ENCODE peak calls at places on chromosomes 7 and 10, in six cellular contexts. P is right lobe of liver, X is body of pancreas, C is AG04450, K is stomach, V is transverse colon. U is an unnamed sample.

GRCh38 chr10:49571419-49571818 is 32.5 kb upstream of the ERCC6 start:
- DNase-seq in P (no peak), X (no peak), C (no peak), K (no peak), V (no peak), U (peak; percentile 36)

GRCh38 chr10:99394256-99394655 is 36.2 kb downstream of the GOT1 start:
- DNase-seq in P (no peak), X (peak; percentile 18), C (no peak), K (no peak), V (no peak), U (peak; percentile 28)

GRCh38 chr7:142323706-142324105 is 65.8 kb upstream of the PRSS58 start:
- DNase-seq in P (no peak), X (peak; percentile 33), C (no peak), K (no peak), V (peak; percentile 34), U (peak; percentile 26)

GRCh38 chr10:132229834-132230556 is 43.2 kb downstream of the DPYSL4 start:
- DNase-seq in P (no peak), X (no peak), C (no peak), K (peak; percentile 30), V (peak; percentile 22), U (no peak)

GRCh38 chr10:73889014-73889413 is 14.7 kb upstream of the CAMK2G start:
- DNase-seq in P (peak; percentile 46), X (no peak), C (no peak), K (peak; percentile 57), V (peak; percentile 50), U (peak; percentile 57)

GRCh38 chr7:79953130-79953529 is 181.5 kb upstream of the GNAI1 start:
- DNase-seq in P (no peak), X (no peak), C (no peak), K (no peak), V (no peak), U (no peak)

GRCh38 chr7:117048854-117049321 is 95.6 kb downstream of the ST7 start:
- DNase-seq in P (no peak), X (no peak), C (no peak), K (no peak), V (no peak), U (no peak)

GRCh38 chr10:98416589-98416988 is 1.6 kb upstream of the PYROXD2 start:
- DNase-seq in P (no peak), X (no peak), C (no peak), K (no peak), V (no peak), U (no peak)

GRCh38 chr7:44347546-44348114 is 22.2 kb upstream of the CAMK2B start:
- DNase-seq in P (no peak), X (no peak), C (no peak), K (no peak), V (no peak), U (peak; percentile 56)

GRCh38 chr7:51023547-51023946 is 240.9 kb upstream of the GRB10 start:
- DNase-seq in P (no peak), X (no peak), C (no peak), K (no peak), V (no peak), U (no peak)

GRCh38 chr10:121307411-121307980 is 290.7 kb downstream of the FGFR2 start:
- DNase-seq in P (no peak), X (no peak), C (no peak), K (no peak), V (no peak), U (peak; percentile 62)

GRCh38 chr10:126122856-126123255 is 226.5 kb downstream of the FANK1 start:
- DNase-seq in P (no peak), X (no peak), C (no peak), K (no peak), V (no peak), U (no peak)

GRCh38 chr7:33062023-33062781 is at the start of gene NT5C3A:
- DNase-seq in P (peak; percentile 60), X (peak; percentile 57), C (no peak), K (peak; percentile 38), V (peak; percentile 52), U (peak; percentile 47)

GRCh38 chr7:88927-89921 is 103.1 kb upstream of the FAM20C start:
- DNase-seq in P (no peak), X (peak; percentile 35), C (no peak), K (peak; percentile 51), V (no peak), U (peak; percentile 22)

GRCh38 chr7:127392182-127392565 is 334 bp downstream of the ZNF800 start:
- DNase-seq in P (peak; percentile 60), X (peak; percentile 67), C (no peak), K (peak; percentile 66), V (peak; percentile 62), U (peak; percentile 54)

GRCh38 chr7:100176096-100176835 is 915 bp downstream of the GPC2 start:
- DNase-seq in P (no peak), X (no peak), C (no peak), K (no peak), V (no peak), U (no peak)

GRCh38 chr7:27923308-27923980 is 183.5 kb downstream of the TAX1BP1 start:
- DNase-seq in P (no peak), X (no peak), C (no peak), K (no peak), V (no peak), U (no peak)

GRCh38 chr10:68550747-68551411 is 9.3 kb upstream of the TET1 start:
- DNase-seq in P (no peak), X (peak; percentile 56), C (peak; percentile 55), K (peak; percentile 59), V (peak; percentile 60), U (peak; percentile 58)

GRCh38 chr7:38731195-38731594 is 100.0 kb upstream of the AMPH start:
- DNase-seq in P (no peak), X (no peak), C (no peak), K (no peak), V (no peak), U (no peak)

GRCh38 chr7:51261117-51261835 is 55.3 kb downstream of the COBL start:
- DNase-seq in P (no peak), X (no peak), C (no peak), K (no peak), V (no peak), U (no peak)

GRCh38 chr7:5629941-5630340 is 151.5 kb downstream of the RNF216 start:
- DNase-seq in P (no peak), X (no peak), C (no peak), K (no peak), V (no peak), U (peak; percentile 27)

GRCh38 chr7:86932038-86932512 is 127.4 kb downstream of the ELAPOR2 start:
- DNase-seq in P (no peak), X (no peak), C (no peak), K (no peak), V (no peak), U (no peak)

GRCh38 chr7:102888561-102889233 is 24.1 kb upstream of the LRRC17 start:
- DNase-seq in P (no peak), X (no peak), C (no peak), K (no peak), V (no peak), U (no peak)

GRCh38 chr10:28284126-28284525 is 18.7 kb downstream of the MPP7 start:
- DNase-seq in P (no peak), X (peak; percentile 28), C (no peak), K (no peak), V (no peak), U (peak; percentile 41)

GRCh38 chr10:111493024-111493625 is 416.3 kb downstream of the ADRA2A start:
- DNase-seq in P (no peak), X (no peak), C (no peak), K (no peak), V (no peak), U (no peak)

GRCh38 chr7:116530107-116530820 is 5.4 kb downstream of the CAV1 start:
- DNase-seq in P (no peak), X (no peak), C (no peak), K (no peak), V (no peak), U (no peak)

GRCh38 chr10:49761789-49762565 is at the start of gene OGDHL:
- DNase-seq in P (peak; percentile 85), X (peak; percentile 73), C (no peak), K (peak; percentile 46), V (peak; percentile 27), U (peak; percentile 85)

GRCh38 chr7:73999664-74000420 is 28.1 kb upstream of the ELN start:
- DNase-seq in P (no peak), X (peak; percentile 54), C (peak; percentile 70), K (peak; percentile 66), V (peak; percentile 34), U (no peak)

GRCh38 chr7:74000489-74001149 is 27.4 kb upstream of the ELN start:
- DNase-seq in P (no peak), X (no peak), C (no peak), K (no peak), V (no peak), U (no peak)

GRCh38 chr7:74003609-74004008 is 24.4 kb upstream of the ELN start:
- DNase-seq in P (no peak), X (no peak), C (no peak), K (no peak), V (no peak), U (no peak)

GRCh38 chr7:74001150-74001494 is 26.9 kb upstream of the ELN start:
- DNase-seq in P (no peak), X (no peak), C (no peak), K (no peak), V (no peak), U (no peak)

GRCh38 chr7:74002474-74003017 is 25.4 kb upstream of the ELN start:
- DNase-seq in P (no peak), X (no peak), C (peak; percentile 68), K (peak; percentile 63), V (peak; percentile 67), U (peak; percentile 20)
- H3K27ac ChIP-seq in P (no peak overlapping the region), X (no peak overlapping the region), C (peak overlapping the region; percentile 87), K (peak overlapping the region; percentile 52), V (peak overlapping the region; percentile 36), U (peak overlapping the region; percentile 17)

GRCh38 chr10:77837248-77837924 is 89.2 kb downstream of the DLG5 start:
- DNase-seq in P (no peak), X (no peak), C (peak; percentile 41), K (peak; percentile 31), V (peak; percentile 50), U (peak; percentile 46)
- H3K27ac ChIP-seq in P (no peak overlapping the region), X (no peak overlapping the region), C (peak overlapping the region; percentile 11), K (no peak overlapping the region), V (peak overlapping the region; percentile 37), U (peak overlapping the region; percentile 92)

GRCh38 chr10:93461124-93461806 is 20.9 kb downstream of the MYOF start:
- DNase-seq in P (no peak), X (no peak), C (no peak), K (no peak), V (no peak), U (peak; percentile 72)

GRCh38 chr10:93456480-93456879 is 25.7 kb downstream of the MYOF start:
- DNase-seq in P (no peak), X (no peak), C (no peak), K (no peak), V (no peak), U (no peak)

GRCh38 chr10:93461807-93462178 is 20.3 kb downstream of the MYOF start:
- DNase-seq in P (no peak), X (no peak), C (no peak), K (peak; percentile 48), V (no peak), U (peak; percentile 75)

GRCh38 chr10:93457511-93457910 is 24.6 kb downstream of the MYOF start:
- DNase-seq in P (no peak), X (no peak), C (no peak), K (no peak), V (no peak), U (no peak)

GRCh38 chr10:93458821-93459257 is 23.3 kb downstream of the MYOF start:
- DNase-seq in P (no peak), X (peak; percentile 48), C (peak; percentile 100), K (peak; percentile 75), V (peak; percentile 63), U (peak; percentile 93)
- H3K27ac ChIP-seq in P (no peak overlapping the region), X (peak overlapping the region; percentile 63), C (peak overlapping the region; percentile 99), K (peak overlapping the region; percentile 94), V (peak overlapping the region; percentile 96), U (peak overlapping the region; percentile 99)

GRCh38 chr7:120053390-120053961 is 219.5 kb upstream of the KCND2 start:
- DNase-seq in P (no peak), X (no peak), C (peak; percentile 47), K (no peak), V (no peak), U (no peak)
- H3K27ac ChIP-seq in P (no peak overlapping the region), X (no peak overlapping the region), C (peak overlapping the region; percentile 95), K (peak overlapping the region; percentile 28), V (no peak overlapping the region), U (peak overlapping the region; percentile 53)